ENCODE peak calls at places on chromosome 1, in five cellular contexts. K is stimulated activated CD4-positive, alpha-beta T cell treated with anti-CD3 and anti-CD28 coated beads, Interleukin-4, amount 100 ng/mL, for 48 hours; B is OCI-LY7; W is GM04503; A is NCI-H524. D is an unnamed sample.

GRCh38 chr1:160519542-160520435 is 3.3 kb downstream of the SLAMF6 start:
- DNase-seq in K (no peak), B (peak), W (no peak), A (no peak), D (no peak)

GRCh38 chr1:42816600-42817439 is at the start of the genes ERMAP and SVBP:
- DNase-seq in K (peak), B (peak), W (no peak), A (peak), D (peak)

GRCh38 chr1:6004412-6005123 is 12.3 kb upstream of the NPHP4 start:
- DNase-seq in K (no peak), B (no peak), W (no peak), A (no peak), D (no peak)

GRCh38 chr1:196361112-196361714 is 247.0 kb downstream of the KCNT2 start:
- DNase-seq in K (no peak), B (no peak), W (no peak), A (no peak), D (no peak)

GRCh38 chr1:9822897-9823692 is 670 bp downstream of the CLSTN1 start:
- DNase-seq in K (peak), B (peak), W (no peak), A (peak), D (no peak)

GRCh38 chr1:59173721-59174120 is 123.2 kb upstream of the FGGY start:
- DNase-seq in K (no peak), B (no peak), W (peak), A (no peak), D (no peak)

GRCh38 chr1:23555949-23556640 is 3.2 kb downstream of the ID3 start:
- DNase-seq in K (no peak), B (peak), W (peak), A (no peak), D (no peak)

GRCh38 chr1:217627431-217627830 is 3.5 kb downstream of the GPATCH2 start:
- DNase-seq in K (no peak), B (no peak), W (no peak), A (no peak), D (no peak)

GRCh38 chr1:186978596-186979556 is 150.1 kb downstream of the PLA2G4A start:
- DNase-seq in K (no peak), B (no peak), W (no peak), A (no peak), D (no peak)

GRCh38 chr1:184754479-184755225 is at the start of gene EDEM3:
- DNase-seq in K (peak), B (peak), W (peak), A (peak), D (peak)